ENCODE peak calls at places on chromosome 9, in eight cellular contexts. X is lower leg skin, A is skeletal muscle cell, T is MM.1S, W is stomach, N is fibroblast of lung, H is lung, G is Caki2. D is an unnamed sample.

GRCh38 chr9:87395804-87396458 is 101.7 kb upstream of the DAPK1 start:
- DNase-seq in A (no peak), G (peak), N (peak), H (no peak), T (no peak), W (peak), X (no peak), D (no peak)

GRCh38 chr9:95102001-95102433 is 215.5 kb downstream of the FANCC start:
- DNase-seq in N (no peak), G (no peak), H (no peak), A (no peak), T (no peak), W (no peak), X (no peak), D (no peak)

GRCh38 chr9:77598510-77598909 is 49.6 kb downstream of the GNA14 start:
- DNase-seq in T (no peak), G (no peak), H (peak), N (peak), X (no peak), A (peak), W (no peak), D (no peak)

GRCh38 chr9:7169717-7170348 is 412.1 kb downstream of the KDM4C start:
- DNase-seq in N (peak), G (no peak), A (peak), W (no peak), T (no peak), X (no peak), H (no peak), D (no peak)

GRCh38 chr9:82115900-82116299 is 127.3 kb downstream of the SPATA31D1 start:
- DNase-seq in W (no peak), T (no peak), A (no peak), G (no peak), X (no peak), H (no peak), N (no peak), D (no peak)

GRCh38 chr9:133090187-133090586 is 28.4 kb downstream of the CEL start:
- DNase-seq in A (no peak), X (no peak), N (no peak), G (no peak), H (no peak), W (no peak), T (no peak), D (no peak)

GRCh38 chr9:132404228-132404881 is 2.3 kb downstream of the TTF1 start:
- DNase-seq in G (no peak), N (peak), X (no peak), A (no peak), T (no peak), W (no peak), H (no peak), D (no peak)

GRCh38 chr9:92187989-92188714 is 72.9 kb upstream of the SPTLC1 start:
- DNase-seq in N (peak), X (no peak), H (no peak), G (no peak), A (no peak), T (no peak), W (no peak), D (no peak)

GRCh38 chr9:104743377-104743985 is 4.0 kb upstream of the NIPSNAP3A start:
- DNase-seq in T (peak), N (peak), A (no peak), H (no peak), G (peak), W (no peak), X (no peak), D (peak)